ENCODE peak calls at places on chromosomes 7 and 10, in nine cellular contexts. V is vagina; U is SK-N-SH; J is hippocampal formation; L is OCI-LY7; E is fibroblast of mammary gland; I is stimulated activated CD8-positive, alpha-beta memory T cell treated with anti-CD3 and anti-CD28 coated beads, Interleukin-2, amount 100 ng/mL, for 1 hour; B is GOT3; R is MM.1S. N is an unnamed sample.

GRCh38 chr10:75450654-75451419 is 19.4 kb downstream of the LRMDA start:
- DNase-seq in V (no peak), U (no peak), J (no peak), L (no peak), E (no peak), I (no peak), B (no peak), R (no peak), N (no peak)

GRCh38 chr10:62025134-62025794 is 123.8 kb downstream of the ARID5B start:
- DNase-seq in V (no peak), U (no peak), J (no peak), L (no peak), E (no peak), I (no peak), B (no peak), R (no peak), N (no peak)

GRCh38 chr7:21944616-21945373 is 904 bp downstream of the CDCA7L start:
- DNase-seq in V (no peak), U (no peak), J (no peak), L (peak), E (peak), I (peak), B (no peak), R (peak), N (peak)

GRCh38 chr10:19874791-19875190 is 58.6 kb downstream of the PLXDC2 start:
- DNase-seq in V (no peak), U (no peak), J (no peak), L (no peak), E (no peak), I (no peak), B (no peak), R (no peak), N (no peak)

GRCh38 chr10:125232841-125233240 is 72.5 kb upstream of the CTBP2 start:
- DNase-seq in V (no peak), U (no peak), J (no peak), L (no peak), E (peak), I (no peak), B (no peak), R (no peak), N (no peak)

GRCh38 chr7:937851-938484 is 16.5 kb downstream of the ADAP1 start:
- DNase-seq in V (no peak), U (no peak), J (no peak), L (no peak), E (no peak), I (no peak), B (no peak), R (no peak), N (no peak)

GRCh38 chr10:114485695-114486400 is 81.5 kb upstream of the AFAP1L2 start:
- DNase-seq in V (no peak), U (no peak), J (no peak), L (no peak), E (no peak), I (no peak), B (no peak), R (no peak), N (no peak)

GRCh38 chr10:98536551-98536950 is 89.8 kb upstream of the HPS1 start:
- DNase-seq in V (no peak), U (no peak), J (no peak), L (no peak), E (peak), I (no peak), B (no peak), R (no peak), N (no peak)

GRCh38 chr10:43261578-43261965 is 5.3 kb downstream of the RASGEF1A start:
- DNase-seq in V (no peak), U (no peak), J (no peak), L (no peak), E (no peak), I (no peak), B (no peak), R (no peak), N (no peak)

GRCh38 chr10:112952282-112952991 is 2.4 kb downstream of the TCF7L2 start:
- DNase-seq in V (no peak), U (peak), J (no peak), L (no peak), E (no peak), I (no peak), B (no peak), R (no peak), N (no peak)